ENCODE peak calls at places on chromosome 18, in six cellular contexts. T, U, G, R, X and S are unnamed samples. For H3K36me3, the result is how much of the 10 kb centered on the place peaks cover.

GRCh38 chr18:292271-292670 is 24.4 kb upstream of the THOC1 start:
- DNase-seq in T (no peak), U (no peak), G (no peak), R (no peak), X (no peak), S (no peak)

GRCh38 chr18:67400502-67401117 is 115.9 kb downstream of the DSEL start:
- DNase-seq in T (no peak), U (no peak), G (no peak), R (no peak), X (no peak), S (no peak)

GRCh38 chr18:44586782-44587524 is 93.7 kb upstream of the SETBP1 start:
- DNase-seq in T (no peak), U (no peak), G (no peak), R (no peak), X (no peak), S (no peak)

GRCh38 chr18:41144444-41144843 is 810.6 kb upstream of the PIK3C3 start:
- DNase-seq in T (no peak), U (no peak), G (no peak), R (peak), X (no peak), S (peak)

GRCh38 chr18:54338230-54338629 is 19.4 kb downstream of the STARD6 start:
- DNase-seq in T (no peak), U (no peak), G (no peak), R (no peak), X (no peak), S (no peak)

GRCh38 chr18:48622911-48623431 is 84.1 kb downstream of the CTIF start:
- DNase-seq in T (no peak), U (peak), G (no peak), R (peak), X (no peak), S (peak)

GRCh38 chr18:9708057-9708881 is at the start of gene RAB31:
- DNase-seq in T (peak), U (peak), G (peak), R (peak), X (no peak), S (no peak)

GRCh38 chr18:61602836-61603235 is 269.6 kb downstream of the CDH20 start:
- DNase-seq in T (no peak), U (no peak), G (no peak), R (no peak), X (no peak), S (no peak)

GRCh38 chr18:27899893-27900292 is 277.0 kb downstream of the CDH2 start:
- DNase-seq in T (no peak), U (peak), G (no peak), R (no peak), X (no peak), S (no peak)

GRCh38 chr18:44744206-44745180 is 63.8 kb downstream of the SETBP1 start:
- DNase-seq in T (peak), U (peak), G (peak), R (no peak), X (no peak), S (no peak)

GRCh38 chr18:59139291-59139614 is 431 bp upstream of the SEC11C start:
- DNase-seq in T (peak), U (peak), G (peak), R (no peak), X (peak), S (peak)

GRCh38 chr18:7812431-7813063 is 245.4 kb downstream of the PTPRM start:
- DNase-seq in T (no peak), U (no peak), G (no peak), R (peak), X (no peak), S (no peak)

GRCh38 chr18:10264260-10264659 is 190.2 kb upstream of the APCDD1 start:
- DNase-seq in T (no peak), U (no peak), G (no peak), R (no peak), X (no peak), S (no peak)

GRCh38 chr18:49976810-49977209 is 163.5 kb upstream of the ACAA2 start:
- DNase-seq in T (no peak), U (no peak), G (no peak), R (no peak), X (no peak), S (no peak)

GRCh38 chr18:7784171-7784570 is 217.1 kb downstream of the PTPRM start:
- DNase-seq in T (no peak), U (no peak), G (no peak), R (no peak), X (no peak), S (no peak)

GRCh38 chr18:62877448-62878221 is 162.3 kb downstream of the PHLPP1 start:
- DNase-seq in T (no peak), U (peak), G (no peak), R (no peak), X (no peak), S (no peak)

GRCh38 chr18:13381907-13382682 is 163.5 kb downstream of the LDLRAD4 start:
- DNase-seq in T (peak), U (no peak), G (peak), R (no peak), X (no peak), S (no peak)

GRCh38 chr18:75334869-75335268 is 92.6 kb downstream of the SMIM21 start:
- DNase-seq in T (no peak), U (no peak), G (no peak), R (no peak), X (no peak), S (no peak)

GRCh38 chr18:5630766-5631413 is 87.1 kb upstream of the EPB41L3 start:
- DNase-seq in T (no peak), U (no peak), G (no peak), R (no peak), X (no peak), S (no peak)

GRCh38 chr18:10406172-10406663 is 48.2 kb upstream of the APCDD1 start:
- DNase-seq in T (no peak), U (peak), G (no peak), R (no peak), X (no peak), S (no peak)

GRCh38 chr18:41881285-41881684 is 73.7 kb upstream of the PIK3C3 start:
- DNase-seq in T (no peak), U (no peak), G (no peak), R (peak), X (no peak), S (peak)

GRCh38 chr18:42192251-42193248 is 237.5 kb downstream of the PIK3C3 start:
- DNase-seq in T (no peak), U (no peak), G (no peak), R (peak), X (no peak), S (no peak)

GRCh38 chr18:58721586-58722160 is 50.4 kb downstream of the MALT1 start:
- DNase-seq in T (no peak), U (no peak), G (no peak), R (no peak), X (no peak), S (no peak)

GRCh38 chr18:50866765-50867164 is 12.2 kb upstream of the ME2 start:
- DNase-seq in T (no peak), U (no peak), G (no peak), R (no peak), X (no peak), S (no peak)

GRCh38 chr18:46677609-46678470 is 20.8 kb upstream of the LOXHD1 start:
- DNase-seq in T (no peak), U (peak), G (no peak), R (peak), X (peak), S (no peak)

GRCh38 chr18:59659486-59660187 is 37.6 kb downstream of the CCBE1 start:
- DNase-seq in T (no peak), U (no peak), G (no peak), R (peak), X (no peak), S (no peak)

GRCh38 chr18:63290456-63291200 is 28.9 kb downstream of the BCL2 start:
- DNase-seq in T (no peak), U (peak), G (no peak), R (no peak), X (no peak), S (no peak)

GRCh38 chr18:11407900-11408299 is 201.5 kb upstream of the SLC35G4 start:
- DNase-seq in T (no peak), U (no peak), G (no peak), R (no peak), X (no peak), S (no peak)

GRCh38 chr18:57997820-57998219 is 46.2 kb upstream of the NEDD4L start:
- DNase-seq in T (no peak), U (no peak), G (no peak), R (no peak), X (no peak), S (no peak)

GRCh38 chr18:76130845-76131244 is 364.2 kb downstream of the ZNF516 start:
- DNase-seq in T (no peak), U (no peak), G (no peak), R (peak), X (no peak), S (no peak)

GRCh38 chr18:77112161-77112801 is 20.3 kb downstream of the MBP start:
- DNase-seq in T (peak), U (peak), G (peak), R (no peak), X (no peak), S (no peak)

GRCh38 chr18:59123588-59124369 is 15.9 kb upstream of the SEC11C start:
- DNase-seq in T (no peak), U (no peak), G (no peak), R (peak), X (no peak), S (no peak)

GRCh38 chr18:45730832-45731545 is 7.0 kb downstream of the SLC14A1 start:
- DNase-seq in T (no peak), U (no peak), G (no peak), R (no peak), X (no peak), S (no peak)

GRCh38 chr18:832085-832681 is 20.1 kb upstream of the YES1 start:
- DNase-seq in T (no peak), U (peak), G (peak), R (no peak), X (peak), S (no peak)

GRCh38 chr18:11937874-11938478 is 29.9 kb upstream of the MPPE1 start:
- DNase-seq in T (peak), U (peak), G (peak), R (peak), X (peak), S (no peak)

GRCh38 chr18:44779893-44780292 is 99.2 kb downstream of the SETBP1 start:
- DNase-seq in T (no peak), U (no peak), G (no peak), R (no peak), X (no peak), S (no peak)

GRCh38 chr18:3252843-3253242 is 5.2 kb downstream of the MYL12A start:
- DNase-seq in T (no peak), U (no peak), G (no peak), R (no peak), X (no peak), S (no peak)
- H3K36me3 ChIP-seq in T (half or more), U (half or more), G (under half), R (under half), X (under half), S (half or more)

GRCh38 chr18:79713341-79713740 is 33.7 kb downstream of the CTDP1 start:
- DNase-seq in T (no peak), U (no peak), G (no peak), R (no peak), X (no peak), S (no peak)

GRCh38 chr18:79715280-79715679 is 35.7 kb downstream of the CTDP1 start:
- DNase-seq in T (no peak), U (no peak), G (no peak), R (no peak), X (no peak), S (no peak)

GRCh38 chr18:79712206-79712857 is 32.7 kb downstream of the CTDP1 start:
- DNase-seq in T (no peak), U (no peak), G (no peak), R (no peak), X (no peak), S (no peak)

GRCh38 chr18:79717059-79717458 is 37.5 kb downstream of the CTDP1 start:
- DNase-seq in T (no peak), U (no peak), G (no peak), R (no peak), X (no peak), S (no peak)

DNA sequence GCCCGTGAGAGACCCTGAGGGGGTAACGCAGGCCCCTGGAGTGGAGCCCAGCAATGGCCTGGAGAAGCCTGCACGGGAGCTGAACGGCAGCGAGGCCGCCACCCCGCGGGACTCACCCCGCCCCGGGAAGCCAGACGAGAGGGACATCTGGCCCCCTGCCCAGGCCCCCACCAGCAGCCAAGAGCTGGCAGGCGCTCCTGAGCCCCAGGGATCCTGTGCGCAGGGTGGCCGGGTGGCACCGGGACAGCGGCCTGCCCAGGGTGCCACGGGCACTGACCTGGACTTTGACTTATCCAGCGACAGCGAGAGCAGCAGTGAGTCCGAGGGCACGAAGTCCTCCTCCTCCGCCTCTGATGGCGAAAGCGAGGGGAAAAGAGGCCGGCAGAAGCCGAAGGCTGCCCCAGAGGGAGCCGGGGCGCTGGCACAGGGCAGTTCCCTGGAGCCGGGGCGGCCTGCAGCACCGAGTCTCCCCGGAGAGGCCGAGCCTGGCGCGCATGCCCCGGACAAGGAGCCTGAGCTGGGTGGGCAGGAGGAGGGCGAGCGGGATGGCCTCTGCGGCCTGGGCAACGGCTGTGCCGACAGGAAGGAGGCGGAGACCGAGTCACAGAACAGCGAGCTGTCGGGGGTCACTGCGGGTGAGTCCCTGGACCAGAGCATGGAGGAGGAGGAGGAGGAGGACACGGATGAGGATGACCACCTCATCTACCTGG is 35.1 kb downstream of the CTDP1 start:
- DNase-seq in T (no peak), U (no peak), G (no peak), R (no peak), X (no peak), S (no peak)
- H3K36me3 ChIP-seq in T (half or more), U (half or more), G (under half), R (under half), X (under half), S (under half)

DNA sequence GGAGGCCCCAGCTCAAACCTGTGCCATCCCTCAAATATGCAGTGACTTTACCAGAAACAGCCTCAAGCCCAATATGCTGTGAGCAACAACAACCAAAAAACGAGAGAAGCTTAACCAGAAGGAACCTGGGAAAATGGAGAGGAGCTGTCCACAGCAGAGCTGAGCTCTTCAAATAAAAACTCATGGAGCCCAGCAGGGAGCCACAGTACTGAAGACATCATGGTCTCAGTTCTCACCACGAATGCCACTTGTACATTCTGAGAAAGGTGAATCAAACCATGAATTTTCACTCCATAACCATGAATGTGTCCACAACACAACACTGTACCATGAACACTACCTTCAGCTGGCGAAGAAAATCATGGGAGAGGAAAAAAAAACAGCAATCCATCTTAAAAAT is 50.5 kb downstream of the KLHL14 start:
- DNase-seq in T (no peak), U (no peak), G (no peak), R (no peak), X (no peak), S (no peak)
- H3K36me3 ChIP-seq in T (under half), U (under half), G (under half), R (under half), X (under half), S (under half)

DNA sequence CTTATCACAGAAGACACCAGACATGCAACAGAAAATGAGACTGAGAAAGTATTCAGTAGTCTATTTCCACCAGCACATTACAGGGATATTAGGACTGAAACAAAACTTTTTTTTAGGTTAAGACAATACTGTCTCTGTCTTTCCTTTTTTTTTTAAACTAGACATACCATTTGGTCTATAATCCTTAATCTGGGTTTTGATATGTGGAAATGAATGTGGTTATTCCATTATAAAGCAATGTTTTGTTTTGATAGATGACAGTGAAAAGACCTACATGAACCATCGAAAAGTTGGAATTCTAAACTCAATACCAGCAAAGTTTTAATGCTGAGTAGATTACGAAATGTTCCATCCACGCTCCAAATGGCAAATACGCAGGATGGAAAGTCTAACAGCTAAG is 123.4 kb downstream of the TCF4 start:
- DNase-seq in T (no peak), U (no peak), G (no peak), R (no peak), X (no peak), S (no peak)
- H3K36me3 ChIP-seq in T (under half), U (under half), G (under half), R (under half), X (under half), S (under half)

GRCh38 chr18:6775702-6776101 is 46.2 kb downstream of the ARHGAP28 start:
- DNase-seq in T (no peak), U (no peak), G (no peak), R (no peak), X (no peak), S (no peak)
- H3K36me3 ChIP-seq in T (under half), U (under half), G (under half), R (under half), X (under half), S (under half)

GRCh38 chr18:69992776-69993175 is 45.1 kb upstream of the CD226 start:
- DNase-seq in T (no peak), U (no peak), G (no peak), R (peak), X (no peak), S (no peak)
- H3K36me3 ChIP-seq in T (under half), U (under half), G (under half), R (under half), X (under half), S (under half)

DNA sequence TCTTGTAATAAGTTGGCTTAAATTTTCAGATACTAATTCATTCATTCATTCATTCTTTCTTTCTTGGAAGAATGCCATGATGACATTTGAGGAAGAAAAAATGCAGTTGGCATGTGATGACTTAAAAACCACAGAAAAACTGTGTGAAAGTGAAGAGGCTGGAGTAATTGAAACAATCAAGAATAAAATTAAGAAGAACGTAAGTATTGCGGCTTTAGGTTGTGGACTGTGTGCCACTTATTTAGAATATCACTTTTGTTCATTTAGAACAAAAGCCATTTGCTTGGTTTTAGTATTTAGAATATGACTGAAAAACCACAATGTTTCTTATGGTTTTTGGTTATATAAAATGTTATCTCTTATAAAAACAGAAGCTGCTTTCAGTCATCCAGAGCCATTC is 51.4 kb downstream of the TTC39C start:
- DNase-seq in T (no peak), U (no peak), G (no peak), R (no peak), X (no peak), S (no peak)
- H3K36me3 ChIP-seq in T (under half), U (under half), G (under half), R (under half), X (under half), S (under half)

GRCh38 chr18:79742076-79742475 is 55.7 kb upstream of the KCNG2 start:
- DNase-seq in T (peak), U (no peak), G (no peak), R (no peak), X (no peak), S (peak)
- H3K36me3 ChIP-seq in T (under half), U (under half), G (under half), R (under half), X (under half), S (under half)